ENCODE peak calls at places on chromosomes 6 and 20, in nine cellular contexts. One of them, this sample, is unnamed.

GRCh38 chr20:39623584-39624234 is 661.6 kb downstream of the DHX35 start:
- DNase-seq in T-helper 1 cell: no peak
- DNase-seq in HTR-8/SVneo: no peak
- DNase-seq in AG20443: no peak
- DNase-seq in pulmonary artery endothelial cell: no peak
- DNase-seq in ascending aorta: no peak
- DNase-seq in naive thymus-derived CD4-positive, alpha-beta T cell: no peak
- DNase-seq in effector memory CD4-positive, alpha-beta T cell: no peak
- DNase-seq in fibroblast of villous mesenchyme: peak; percentile 26
- DNase-seq in this sample: no peak

GRCh38 chr20:47220161-47220582 is 136.3 kb downstream of the ZMYND8 start:
- DNase-seq in T-helper 1 cell: peak; percentile 38
- DNase-seq in HTR-8/SVneo: peak; percentile 60
- DNase-seq in AG20443: peak; percentile 56
- DNase-seq in pulmonary artery endothelial cell: no peak
- DNase-seq in ascending aorta: no peak
- DNase-seq in naive thymus-derived CD4-positive, alpha-beta T cell: peak; percentile 8
- DNase-seq in effector memory CD4-positive, alpha-beta T cell: peak; percentile 22
- DNase-seq in fibroblast of villous mesenchyme: peak; percentile 22
- DNase-seq in this sample: peak; percentile 41

GRCh38 chr6:45436544-45437440 is 59.1 kb upstream of the SUPT3H start:
- DNase-seq in T-helper 1 cell: no peak
- DNase-seq in HTR-8/SVneo: no peak
- DNase-seq in AG20443: peak; percentile 45
- DNase-seq in pulmonary artery endothelial cell: no peak
- DNase-seq in ascending aorta: no peak
- DNase-seq in naive thymus-derived CD4-positive, alpha-beta T cell: no peak
- DNase-seq in effector memory CD4-positive, alpha-beta T cell: no peak
- DNase-seq in fibroblast of villous mesenchyme: peak; percentile 83
- DNase-seq in this sample: no peak

GRCh38 chr20:481167-481566 is 18.8 kb upstream of the TBC1D20 start:
- DNase-seq in T-helper 1 cell: no peak
- DNase-seq in HTR-8/SVneo: no peak
- DNase-seq in AG20443: no peak
- DNase-seq in pulmonary artery endothelial cell: no peak
- DNase-seq in ascending aorta: no peak
- DNase-seq in naive thymus-derived CD4-positive, alpha-beta T cell: peak; percentile 0
- DNase-seq in effector memory CD4-positive, alpha-beta T cell: no peak
- DNase-seq in fibroblast of villous mesenchyme: no peak
- DNase-seq in this sample: no peak

GRCh38 chr6:106614131-106614530 is 15.2 kb downstream of the RTN4IP1 start:
- DNase-seq in T-helper 1 cell: no peak
- DNase-seq in HTR-8/SVneo: no peak
- DNase-seq in AG20443: no peak
- DNase-seq in pulmonary artery endothelial cell: no peak
- DNase-seq in ascending aorta: no peak
- DNase-seq in naive thymus-derived CD4-positive, alpha-beta T cell: no peak
- DNase-seq in effector memory CD4-positive, alpha-beta T cell: no peak
- DNase-seq in fibroblast of villous mesenchyme: no peak
- DNase-seq in this sample: no peak

GRCh38 chr6:41191569-41191968 is 9.4 kb downstream of the TREML2 start:
- DNase-seq in T-helper 1 cell: peak; percentile 17
- DNase-seq in HTR-8/SVneo: peak; percentile 33
- DNase-seq in AG20443: peak; percentile 49
- DNase-seq in pulmonary artery endothelial cell: no peak
- DNase-seq in ascending aorta: no peak
- DNase-seq in naive thymus-derived CD4-positive, alpha-beta T cell: no peak
- DNase-seq in effector memory CD4-positive, alpha-beta T cell: no peak
- DNase-seq in fibroblast of villous mesenchyme: peak; percentile 6
- DNase-seq in this sample: peak; percentile 24

GRCh38 chr20:58749098-58749766 is 56.6 kb downstream of the NPEPL1 start:
- DNase-seq in T-helper 1 cell: no peak
- DNase-seq in HTR-8/SVneo: no peak
- DNase-seq in AG20443: no peak
- DNase-seq in pulmonary artery endothelial cell: no peak
- DNase-seq in ascending aorta: no peak
- DNase-seq in naive thymus-derived CD4-positive, alpha-beta T cell: no peak
- DNase-seq in effector memory CD4-positive, alpha-beta T cell: no peak
- DNase-seq in fibroblast of villous mesenchyme: no peak
- DNase-seq in this sample: no peak

GRCh38 chr6:52834481-52834880 is 6.1 kb downstream of the GSTA5 start:
- DNase-seq in T-helper 1 cell: no peak
- DNase-seq in HTR-8/SVneo: no peak
- DNase-seq in AG20443: peak; percentile 66
- DNase-seq in pulmonary artery endothelial cell: no peak
- DNase-seq in ascending aorta: no peak
- DNase-seq in naive thymus-derived CD4-positive, alpha-beta T cell: no peak
- DNase-seq in effector memory CD4-positive, alpha-beta T cell: no peak
- DNase-seq in fibroblast of villous mesenchyme: no peak
- DNase-seq in this sample: no peak

GRCh38 chr6:39558079-39558478 is 167.1 kb downstream of the KIF6 start:
- DNase-seq in T-helper 1 cell: no peak
- DNase-seq in HTR-8/SVneo: no peak
- DNase-seq in AG20443: no peak
- DNase-seq in pulmonary artery endothelial cell: no peak
- DNase-seq in ascending aorta: no peak
- DNase-seq in naive thymus-derived CD4-positive, alpha-beta T cell: no peak
- DNase-seq in effector memory CD4-positive, alpha-beta T cell: no peak
- DNase-seq in fibroblast of villous mesenchyme: no peak
- DNase-seq in this sample: no peak

GRCh38 chr6:35972471-35972985 is 51.6 kb upstream of the SRPK1 start:
- DNase-seq in T-helper 1 cell: no peak
- DNase-seq in HTR-8/SVneo: no peak
- DNase-seq in AG20443: peak; percentile 18
- DNase-seq in pulmonary artery endothelial cell: no peak
- DNase-seq in ascending aorta: no peak
- DNase-seq in naive thymus-derived CD4-positive, alpha-beta T cell: no peak
- DNase-seq in effector memory CD4-positive, alpha-beta T cell: no peak
- DNase-seq in fibroblast of villous mesenchyme: no peak
- DNase-seq in this sample: no peak

GRCh38 chr6:167996424-167997199 is 859 bp upstream of the KIF25 start:
- DNase-seq in T-helper 1 cell: no peak
- DNase-seq in HTR-8/SVneo: no peak
- DNase-seq in AG20443: no peak
- DNase-seq in pulmonary artery endothelial cell: no peak
- DNase-seq in ascending aorta: no peak
- DNase-seq in naive thymus-derived CD4-positive, alpha-beta T cell: no peak
- DNase-seq in effector memory CD4-positive, alpha-beta T cell: no peak
- DNase-seq in fibroblast of villous mesenchyme: no peak
- DNase-seq in this sample: no peak

GRCh38 chr6:79558099-79558498 is 20.9 kb upstream of the LCA5 start:
- DNase-seq in T-helper 1 cell: no peak
- DNase-seq in HTR-8/SVneo: no peak
- DNase-seq in AG20443: no peak
- DNase-seq in pulmonary artery endothelial cell: no peak
- DNase-seq in ascending aorta: no peak
- DNase-seq in naive thymus-derived CD4-positive, alpha-beta T cell: no peak
- DNase-seq in effector memory CD4-positive, alpha-beta T cell: no peak
- DNase-seq in fibroblast of villous mesenchyme: peak; percentile 17
- DNase-seq in this sample: no peak

GRCh38 chr20:51454250-51454865 is 88.2 kb downstream of the NFATC2 start:
- DNase-seq in T-helper 1 cell: no peak
- DNase-seq in HTR-8/SVneo: no peak
- DNase-seq in AG20443: no peak
- DNase-seq in pulmonary artery endothelial cell: no peak
- DNase-seq in ascending aorta: no peak
- DNase-seq in naive thymus-derived CD4-positive, alpha-beta T cell: no peak
- DNase-seq in effector memory CD4-positive, alpha-beta T cell: no peak
- DNase-seq in fibroblast of villous mesenchyme: no peak
- DNase-seq in this sample: no peak

GRCh38 chr6:551405-551804 is 105.5 kb downstream of the HUS1B start:
- DNase-seq in T-helper 1 cell: no peak
- DNase-seq in HTR-8/SVneo: peak; percentile 72
- DNase-seq in AG20443: peak; percentile 69
- DNase-seq in pulmonary artery endothelial cell: no peak
- DNase-seq in ascending aorta: no peak
- DNase-seq in naive thymus-derived CD4-positive, alpha-beta T cell: no peak
- DNase-seq in effector memory CD4-positive, alpha-beta T cell: no peak
- DNase-seq in fibroblast of villous mesenchyme: peak; percentile 45
- DNase-seq in this sample: no peak

GRCh38 chr6:165468836-165469235 is 159.4 kb upstream of the C6orf118 start:
- DNase-seq in T-helper 1 cell: no peak
- DNase-seq in HTR-8/SVneo: no peak
- DNase-seq in AG20443: no peak
- DNase-seq in pulmonary artery endothelial cell: no peak
- DNase-seq in ascending aorta: no peak
- DNase-seq in naive thymus-derived CD4-positive, alpha-beta T cell: no peak
- DNase-seq in effector memory CD4-positive, alpha-beta T cell: no peak
- DNase-seq in fibroblast of villous mesenchyme: peak; percentile 52
- DNase-seq in this sample: no peak

GRCh38 chr6:13743736-13744127 is 32.1 kb upstream of the RANBP9 start:
- DNase-seq in T-helper 1 cell: no peak
- DNase-seq in HTR-8/SVneo: no peak
- DNase-seq in AG20443: no peak
- DNase-seq in pulmonary artery endothelial cell: no peak
- DNase-seq in ascending aorta: no peak
- DNase-seq in naive thymus-derived CD4-positive, alpha-beta T cell: no peak
- DNase-seq in effector memory CD4-positive, alpha-beta T cell: no peak
- DNase-seq in fibroblast of villous mesenchyme: no peak
- DNase-seq in this sample: no peak

GRCh38 chr6:26041946-26042345 is 45.3 kb upstream of the HFE start:
- DNase-seq in T-helper 1 cell: no peak
- DNase-seq in HTR-8/SVneo: no peak
- DNase-seq in AG20443: no peak
- DNase-seq in pulmonary artery endothelial cell: no peak
- DNase-seq in ascending aorta: no peak
- DNase-seq in naive thymus-derived CD4-positive, alpha-beta T cell: no peak
- DNase-seq in effector memory CD4-positive, alpha-beta T cell: no peak
- DNase-seq in fibroblast of villous mesenchyme: peak; percentile 25
- DNase-seq in this sample: no peak

GRCh38 chr20:56202493-56203077 is 45.9 kb upstream of the MC3R start:
- DNase-seq in T-helper 1 cell: no peak
- DNase-seq in HTR-8/SVneo: peak; percentile 62
- DNase-seq in AG20443: peak; percentile 38
- DNase-seq in pulmonary artery endothelial cell: no peak
- DNase-seq in ascending aorta: no peak
- DNase-seq in naive thymus-derived CD4-positive, alpha-beta T cell: no peak
- DNase-seq in effector memory CD4-positive, alpha-beta T cell: no peak
- DNase-seq in fibroblast of villous mesenchyme: peak; percentile 34
- DNase-seq in this sample: peak; percentile 5

GRCh38 chr20:63544958-63545516 is 2.5 kb downstream of the SRMS start:
- DNase-seq in T-helper 1 cell: no peak
- DNase-seq in HTR-8/SVneo: peak; percentile 89
- DNase-seq in AG20443: no peak
- DNase-seq in pulmonary artery endothelial cell: no peak
- DNase-seq in ascending aorta: no peak
- DNase-seq in naive thymus-derived CD4-positive, alpha-beta T cell: no peak
- DNase-seq in effector memory CD4-positive, alpha-beta T cell: no peak
- DNase-seq in fibroblast of villous mesenchyme: no peak
- DNase-seq in this sample: no peak

GRCh38 chr6:169659820-169660610 is 41.8 kb downstream of the WDR27 start:
- DNase-seq in T-helper 1 cell: no peak
- DNase-seq in HTR-8/SVneo: no peak
- DNase-seq in AG20443: no peak
- DNase-seq in pulmonary artery endothelial cell: no peak
- DNase-seq in ascending aorta: no peak
- DNase-seq in naive thymus-derived CD4-positive, alpha-beta T cell: no peak
- DNase-seq in effector memory CD4-positive, alpha-beta T cell: no peak
- DNase-seq in fibroblast of villous mesenchyme: no peak
- DNase-seq in this sample: no peak

GRCh38 chr20:10061641-10062040 is 26.9 kb downstream of the ANKEF1 start:
- DNase-seq in T-helper 1 cell: no peak
- DNase-seq in HTR-8/SVneo: no peak
- DNase-seq in AG20443: no peak
- DNase-seq in pulmonary artery endothelial cell: no peak
- DNase-seq in ascending aorta: no peak
- DNase-seq in naive thymus-derived CD4-positive, alpha-beta T cell: no peak
- DNase-seq in effector memory CD4-positive, alpha-beta T cell: no peak
- DNase-seq in fibroblast of villous mesenchyme: no peak
- DNase-seq in this sample: no peak

GRCh38 chr6:99064769-99065168 is 117.0 kb upstream of the FBXL4 start:
- DNase-seq in T-helper 1 cell: no peak
- DNase-seq in HTR-8/SVneo: no peak
- DNase-seq in AG20443: no peak
- DNase-seq in pulmonary artery endothelial cell: no peak
- DNase-seq in ascending aorta: no peak
- DNase-seq in naive thymus-derived CD4-positive, alpha-beta T cell: no peak
- DNase-seq in effector memory CD4-positive, alpha-beta T cell: no peak
- DNase-seq in fibroblast of villous mesenchyme: no peak
- DNase-seq in this sample: no peak

GRCh38 chr6:8192067-8192466 is 89.7 kb upstream of the EEF1E1 start:
- DNase-seq in T-helper 1 cell: no peak
- DNase-seq in HTR-8/SVneo: no peak
- DNase-seq in AG20443: no peak
- DNase-seq in pulmonary artery endothelial cell: no peak
- DNase-seq in ascending aorta: no peak
- DNase-seq in naive thymus-derived CD4-positive, alpha-beta T cell: no peak
- DNase-seq in effector memory CD4-positive, alpha-beta T cell: no peak
- DNase-seq in fibroblast of villous mesenchyme: no peak
- DNase-seq in this sample: no peak

GRCh38 chr6:47278545-47278944 is 31.2 kb downstream of the TNFRSF21 start:
- DNase-seq in T-helper 1 cell: no peak
- DNase-seq in HTR-8/SVneo: no peak
- DNase-seq in AG20443: peak; percentile 13
- DNase-seq in pulmonary artery endothelial cell: no peak
- DNase-seq in ascending aorta: no peak
- DNase-seq in naive thymus-derived CD4-positive, alpha-beta T cell: no peak
- DNase-seq in effector memory CD4-positive, alpha-beta T cell: no peak
- DNase-seq in fibroblast of villous mesenchyme: peak; percentile 86
- DNase-seq in this sample: no peak